ENCODE peak calls at places on chromosome 10, in ten cellular contexts. F is PC-3; J is ovary; Q is tibial artery; R is CD4-positive, alpha-beta memory T cell; P is dorsolateral prefrontal cortex; N is body of pancreas; M is H7; W is fibroblast of pulmonary artery; O is CD8-positive, alpha-beta T cell. V is an unnamed sample.

GRCh38 chr10:79586933-79587332 is 23.8 kb upstream of the SFTPA1 start:
- DNase-seq in F (no peak), J (no peak), Q (no peak), R (no peak), P (no peak), N (no peak), M (no peak), W (no peak), O (no peak), V (no peak)

GRCh38 chr10:88114368-88114767 is 250.9 kb downstream of the PTEN start:
- DNase-seq in F (no peak), J (no peak), Q (peak), R (no peak), P (no peak), N (peak), M (peak), W (peak), O (no peak), V (peak)

GRCh38 chr10:117424789-117425649 is 49.8 kb upstream of the PDZD8 start:
- DNase-seq in F (no peak), J (no peak), Q (no peak), R (no peak), P (no peak), N (no peak), M (peak), W (no peak), O (no peak), V (no peak)

GRCh38 chr10:124470544-124471449 is 9.2 kb downstream of the LHPP start:
- DNase-seq in F (no peak), J (no peak), Q (no peak), R (no peak), P (no peak), N (no peak), M (no peak), W (no peak), O (no peak), V (peak)

GRCh38 chr10:49738616-49739360 is 23.3 kb downstream of the OGDHL start:
- DNase-seq in F (no peak), J (no peak), Q (no peak), R (no peak), P (no peak), N (no peak), M (peak), W (no peak), O (no peak), V (peak)

GRCh38 chr10:132479603-132480221 is 57.9 kb upstream of the INPP5A start:
- DNase-seq in F (no peak), J (no peak), Q (peak), R (no peak), P (no peak), N (no peak), M (no peak), W (no peak), O (no peak), V (no peak)

GRCh38 chr10:71799785-71800453 is 26.6 kb upstream of the VSIR start:
- DNase-seq in F (no peak), J (peak), Q (no peak), R (no peak), P (no peak), N (peak), M (no peak), W (peak), O (no peak), V (no peak)

GRCh38 chr10:17643339-17643754 is 604 bp upstream of the STAM start:
- DNase-seq in F (peak), J (no peak), Q (peak), R (peak), P (peak), N (peak), M (peak), W (peak), O (no peak), V (no peak)

GRCh38 chr10:132596742-132597279 is 59.2 kb downstream of the INPP5A start:
- DNase-seq in F (no peak), J (no peak), Q (no peak), R (no peak), P (no peak), N (no peak), M (no peak), W (no peak), O (no peak), V (no peak)

GRCh38 chr10:970311-971149 is 17.7 kb upstream of the GTPBP4 start:
- DNase-seq in F (peak), J (no peak), Q (no peak), R (no peak), P (no peak), N (peak), M (no peak), W (no peak), O (no peak), V (no peak)

GRCh38 chr10:6128591-6129383 is 40.0 kb downstream of the RBM17 start:
- DNase-seq in F (no peak), J (peak), Q (peak), R (no peak), P (no peak), N (peak), M (peak), W (peak), O (no peak), V (peak)

GRCh38 chr10:102267748-102268147 is 22.4 kb downstream of the GBF1 start:
- DNase-seq in F (peak), J (no peak), Q (no peak), R (no peak), P (no peak), N (no peak), M (no peak), W (peak), O (no peak), V (no peak)

GRCh38 chr10:47241946-47242900 is 57.8 kb upstream of the GDF10 start:
- DNase-seq in F (no peak), J (no peak), Q (no peak), R (no peak), P (no peak), N (no peak), M (no peak), W (no peak), O (no peak), V (peak)

GRCh38 chr10:127155221-127155620 is 41.2 kb downstream of the INSYN2A start:
- DNase-seq in F (no peak), J (no peak), Q (no peak), R (no peak), P (no peak), N (no peak), M (no peak), W (peak), O (no peak), V (no peak)

GRCh38 chr10:11909618-11910017 is 86.5 kb downstream of the PROSER2 start:
- DNase-seq in F (no peak), J (no peak), Q (peak), R (no peak), P (no peak), N (no peak), M (no peak), W (no peak), O (no peak), V (no peak)

GRCh38 chr10:74929197-74929596 is 102.8 kb downstream of the KAT6B start:
- DNase-seq in F (peak), J (no peak), Q (no peak), R (no peak), P (no peak), N (no peak), M (no peak), W (peak), O (no peak), V (no peak)

GRCh38 chr10:97508342-97508741 is 9.6 kb downstream of the UBTD1 start:
- DNase-seq in F (peak), J (no peak), Q (no peak), R (no peak), P (no peak), N (no peak), M (no peak), W (peak), O (no peak), V (no peak)

GRCh38 chr10:24821986-24822385 is 98.3 kb upstream of the ARHGAP21 start:
- DNase-seq in F (peak), J (no peak), Q (no peak), R (no peak), P (no peak), N (no peak), M (no peak), W (peak), O (peak), V (no peak)

GRCh38 chr10:7000063-7000462 is 410.8 kb downstream of the SFMBT2 start:
- DNase-seq in F (no peak), J (no peak), Q (no peak), R (no peak), P (no peak), N (no peak), M (no peak), W (no peak), O (no peak), V (no peak)

GRCh38 chr10:97676770-97677581 is 10.1 kb downstream of the AVPI1 start:
- DNase-seq in F (peak), J (no peak), Q (no peak), R (peak), P (no peak), N (peak), M (peak), W (peak), O (peak), V (peak)

GRCh38 chr10:57260175-57260574 is 899.1 kb upstream of the ZWINT start:
- DNase-seq in F (peak), J (no peak), Q (no peak), R (no peak), P (no peak), N (no peak), M (no peak), W (no peak), O (no peak), V (no peak)

GRCh38 chr10:52818019-52818418 is 45.4 kb upstream of the MBL2 start:
- DNase-seq in F (peak), J (no peak), Q (no peak), R (no peak), P (no peak), N (no peak), M (peak), W (peak), O (no peak), V (peak)

GRCh38 chr10:74223755-74224530 is 72.9 kb downstream of the ADK start:
- DNase-seq in F (peak), J (no peak), Q (no peak), R (no peak), P (no peak), N (no peak), M (no peak), W (peak), O (no peak), V (no peak)

GRCh38 chr10:15352818-15353217 is 18.3 kb downstream of the FAM171A1 start:
- DNase-seq in F (no peak), J (no peak), Q (no peak), R (no peak), P (no peak), N (no peak), M (no peak), W (no peak), O (no peak), V (no peak)

GRCh38 chr10:50456711-50457110 is 167.0 kb downstream of the SGMS1 start:
- DNase-seq in F (no peak), J (no peak), Q (no peak), R (no peak), P (no peak), N (no peak), M (no peak), W (no peak), O (no peak), V (no peak)

GRCh38 chr10:66925896-66926719 is at the start of gene LRRTM3:
- DNase-seq in F (peak), J (peak), Q (no peak), R (peak), P (peak), N (peak), M (peak), W (peak), O (no peak), V (peak)

GRCh38 chr10:103598654-103599115 is 105.2 kb downstream of the NEURL1 start:
- DNase-seq in F (peak), J (peak), Q (no peak), R (no peak), P (peak), N (peak), M (peak), W (peak), O (no peak), V (peak)

GRCh38 chr10:63261496-63261895 is 128.4 kb downstream of the NRBF2 start:
- DNase-seq in F (peak), J (no peak), Q (no peak), R (no peak), P (no peak), N (no peak), M (no peak), W (no peak), O (no peak), V (no peak)
- H3K4me3 ChIP-seq in F (no peak), J (no peak), Q (no peak), R (no peak), P (peak), N (no peak), M (no peak), W (no peak), O (no peak), V (no peak)

GRCh38 chr10:114635101-114635500 is 23.0 kb downstream of the ABLIM1 start:
- DNase-seq in F (peak), J (no peak), Q (no peak), R (no peak), P (no peak), N (no peak), M (no peak), W (peak), O (no peak), V (no peak)
- H3K4me3 ChIP-seq in F (peak), J (no peak), Q (no peak), R (no peak), P (no peak), N (no peak), M (no peak), W (no peak), O (no peak), V (no peak)

GRCh38 chr10:94085766-94086437 is 92.2 kb downstream of the PLCE1 start:
- DNase-seq in F (no peak), J (no peak), Q (no peak), R (no peak), P (no peak), N (no peak), M (no peak), W (no peak), O (no peak), V (no peak)

GRCh38 chr10:94085288-94085687 is 91.6 kb downstream of the PLCE1 start:
- DNase-seq in F (no peak), J (no peak), Q (no peak), R (no peak), P (no peak), N (no peak), M (no peak), W (no peak), O (no peak), V (no peak)

GRCh38 chr10:94093286-94093905 is 99.7 kb downstream of the PLCE1 start:
- DNase-seq in F (no peak), J (no peak), Q (no peak), R (no peak), P (no peak), N (no peak), M (no peak), W (peak), O (no peak), V (no peak)

GRCh38 chr10:94092848-94093247 is 99.1 kb downstream of the PLCE1 start:
- DNase-seq in F (peak), J (no peak), Q (no peak), R (no peak), P (no peak), N (peak), M (no peak), W (peak), O (no peak), V (no peak)

GRCh38 chr10:94088926-94089381 is 95.2 kb downstream of the PLCE1 start:
- DNase-seq in F (peak), J (no peak), Q (no peak), R (no peak), P (no peak), N (no peak), M (no peak), W (peak), O (no peak), V (no peak)
- H3K4me3 ChIP-seq in F (no peak), J (no peak), Q (peak), R (no peak), P (peak), N (no peak), M (no peak), W (peak), O (no peak), V (no peak)

GRCh38 chr10:34637419-34637911 is 177.6 kb downstream of the PARD3 start:
- DNase-seq in F (peak), J (peak), Q (peak), R (peak), P (peak), N (peak), M (peak), W (peak), O (peak), V (peak)
- H3K4me3 ChIP-seq in F (no peak), J (no peak), Q (no peak), R (no peak), P (peak), N (no peak), M (no peak), W (no peak), O (no peak), V (no peak)

GRCh38 chr10:44058259-44058658 is 326.6 kb downstream of the CXCL12 start:
- DNase-seq in F (no peak), J (no peak), Q (no peak), R (no peak), P (no peak), N (no peak), M (no peak), W (no peak), O (no peak), V (no peak)
- H3K4me3 ChIP-seq in F (no peak), J (no peak), Q (no peak), R (no peak), P (no peak), N (no peak), M (no peak), W (no peak), O (no peak), V (no peak)

DNA sequence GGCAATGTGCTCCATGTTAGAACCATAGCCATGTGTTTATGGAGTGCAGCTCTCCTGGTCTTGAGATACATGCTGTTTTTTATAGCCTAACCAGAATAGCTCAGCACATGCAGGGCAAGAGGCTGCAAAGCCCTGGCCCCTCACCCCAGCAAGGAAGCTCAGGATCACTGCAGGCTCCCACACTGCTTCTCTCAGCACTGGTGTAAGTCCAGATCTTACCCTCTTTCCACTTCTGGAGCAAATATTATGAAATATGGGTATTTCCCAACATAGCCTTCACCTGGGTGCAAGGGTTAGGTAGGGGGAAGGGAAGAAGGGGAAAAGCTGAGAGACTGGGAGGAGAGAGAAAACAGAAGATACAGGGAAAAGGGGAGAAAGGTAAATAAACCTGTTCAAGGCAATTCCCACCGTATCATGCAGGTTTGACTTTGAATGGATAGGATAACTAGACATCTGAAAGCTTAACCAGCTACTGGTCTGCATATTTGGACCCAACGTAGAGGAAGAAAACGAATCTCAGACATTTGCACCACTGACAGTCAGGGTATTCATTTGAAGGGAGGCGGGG is 19.7 kb downstream of the SKIDA1 start:
- DNase-seq in F (no peak), J (no peak), Q (no peak), R (no peak), P (no peak), N (no peak), M (peak), W (no peak), O (no peak), V (peak)
- H3K4me3 ChIP-seq in F (no peak), J (no peak), Q (no peak), R (no peak), P (no peak), N (no peak), M (no peak), W (no peak), O (no peak), V (peak)

GRCh38 chr10:34294137-34294536 is 521.0 kb downstream of the PARD3 start:
- DNase-seq in F (no peak), J (no peak), Q (no peak), R (no peak), P (no peak), N (no peak), M (no peak), W (no peak), O (no peak), V (no peak)
- H3K4me3 ChIP-seq in F (no peak), J (no peak), Q (no peak), R (no peak), P (no peak), N (no peak), M (no peak), W (no peak), O (no peak), V (no peak)

GRCh38 chr10:30505543-30506298 is 71.7 kb downstream of the MAP3K8 start:
- DNase-seq in F (no peak), J (no peak), Q (no peak), R (no peak), P (no peak), N (no peak), M (no peak), W (no peak), O (no peak), V (no peak)
- H3K4me3 ChIP-seq in F (no peak), J (no peak), Q (no peak), R (no peak), P (no peak), N (no peak), M (no peak), W (no peak), O (no peak), V (no peak)

V was measured in endodermal cell.